ENCODE peak calls at places on chromosomes 3 and 15, in nine cellular contexts. N, R, Q, O, U, F, L, K and T are unnamed samples.

GRCh38 chr15:74830868-74831267 is 4.4 kb downstream of the CPLX3 start:
- DNase-seq in N (no peak), R (no peak), Q (no peak), O (no peak), U (no peak), F (no peak), L (peak), K (no peak), T (no peak)

GRCh38 chr3:69828817-69829216 is 89.6 kb downstream of the MITF start:
- DNase-seq in N (no peak), R (no peak), Q (no peak), O (no peak), U (no peak), F (no peak), L (no peak), K (no peak), T (no peak)

GRCh38 chr3:123338021-123338619 is 110.8 kb downstream of the ADCY5 start:
- DNase-seq in N (no peak), R (no peak), Q (no peak), O (no peak), U (no peak), F (no peak), L (no peak), K (no peak), T (peak)

GRCh38 chr15:92082217-92082843 is 228.8 kb downstream of the SLCO3A1 start:
- DNase-seq in N (peak), R (peak), Q (peak), O (peak), U (peak), F (peak), L (peak), K (peak), T (no peak)

GRCh38 chr15:59298255-59298856 is 74.3 kb downstream of the MYO1E start:
- DNase-seq in N (no peak), R (peak), Q (peak), O (no peak), U (no peak), F (peak), L (no peak), K (no peak), T (peak)

GRCh38 chr3:154085799-154086198 is 35.4 kb upstream of the ARHGEF26 start:
- DNase-seq in N (no peak), R (no peak), Q (no peak), O (no peak), U (no peak), F (no peak), L (no peak), K (no peak), T (no peak)

GRCh38 chr3:157533298-157533870 is 30.2 kb upstream of the VEPH1 start:
- DNase-seq in N (no peak), R (no peak), Q (peak), O (peak), U (no peak), F (peak), L (peak), K (no peak), T (no peak)

GRCh38 chr3:165549665-165550064 is 287.6 kb downstream of the BCHE start:
- DNase-seq in N (no peak), R (no peak), Q (no peak), O (no peak), U (no peak), F (no peak), L (no peak), K (no peak), T (no peak)

GRCh38 chr15:34987182-34987488 is 952 bp downstream of the ZNF770 start:
- DNase-seq in N (no peak), R (no peak), Q (no peak), O (no peak), U (no peak), F (no peak), L (no peak), K (no peak), T (no peak)

GRCh38 chr3:137332296-137332695 is 374.5 kb downstream of the IL20RB start:
- DNase-seq in N (no peak), R (no peak), Q (no peak), O (no peak), U (no peak), F (no peak), L (no peak), K (no peak), T (no peak)

GRCh38 chr3:31936661-31937060 is 44.4 kb downstream of the OSBPL10 start:
- DNase-seq in N (no peak), R (no peak), Q (peak), O (peak), U (no peak), F (peak), L (no peak), K (no peak), T (no peak)

GRCh38 chr15:51776952-51777574 is 25.7 kb downstream of the TMOD2 start:
- DNase-seq in N (peak), R (peak), Q (peak), O (peak), U (peak), F (peak), L (peak), K (peak), T (no peak)

GRCh38 chr15:78540135-78540954 is at the start of gene PSMA4:
- DNase-seq in N (peak), R (peak), Q (peak), O (peak), U (peak), F (peak), L (peak), K (peak), T (peak)
- TF ChIP-seq CTCF in N (no peak), R (peak), Q (no peak), O (peak), U (no peak), F (no peak), L (no peak), K (no peak), T (no peak)

GRCh38 chr15:26243382-26243781 is 380.3 kb upstream of the ATP10A start:
- DNase-seq in N (no peak), R (no peak), Q (no peak), O (no peak), U (no peak), F (no peak), L (no peak), K (no peak), T (no peak)

DNA sequence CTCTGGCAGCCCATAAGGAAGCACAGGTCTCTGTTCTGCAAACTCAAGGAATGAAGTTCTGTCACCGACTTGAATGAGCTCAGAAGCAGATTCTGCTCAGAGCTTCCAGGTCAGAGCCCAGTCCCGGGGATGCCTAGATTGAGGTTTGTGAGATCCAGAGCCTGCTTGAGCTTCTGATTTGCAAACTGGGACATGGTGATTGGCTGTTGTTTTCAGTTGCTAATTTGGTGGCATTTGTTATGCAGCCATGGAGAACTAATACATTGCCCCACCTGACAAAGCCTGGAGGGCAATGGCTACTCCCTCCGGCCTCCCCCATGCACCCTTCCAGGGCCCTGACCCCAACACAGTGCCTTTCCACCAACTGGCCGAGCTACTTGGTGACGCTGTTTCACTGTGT is 379.4 kb upstream of the ATP10A start:
- DNase-seq in N (no peak), R (no peak), Q (no peak), O (no peak), U (no peak), F (no peak), L (no peak), K (no peak), T (no peak)
- TF ChIP-seq CTCF in N (no peak), R (no peak), Q (no peak), O (no peak), U (no peak), F (no peak), L (no peak), K (no peak), T (no peak)

DNA sequence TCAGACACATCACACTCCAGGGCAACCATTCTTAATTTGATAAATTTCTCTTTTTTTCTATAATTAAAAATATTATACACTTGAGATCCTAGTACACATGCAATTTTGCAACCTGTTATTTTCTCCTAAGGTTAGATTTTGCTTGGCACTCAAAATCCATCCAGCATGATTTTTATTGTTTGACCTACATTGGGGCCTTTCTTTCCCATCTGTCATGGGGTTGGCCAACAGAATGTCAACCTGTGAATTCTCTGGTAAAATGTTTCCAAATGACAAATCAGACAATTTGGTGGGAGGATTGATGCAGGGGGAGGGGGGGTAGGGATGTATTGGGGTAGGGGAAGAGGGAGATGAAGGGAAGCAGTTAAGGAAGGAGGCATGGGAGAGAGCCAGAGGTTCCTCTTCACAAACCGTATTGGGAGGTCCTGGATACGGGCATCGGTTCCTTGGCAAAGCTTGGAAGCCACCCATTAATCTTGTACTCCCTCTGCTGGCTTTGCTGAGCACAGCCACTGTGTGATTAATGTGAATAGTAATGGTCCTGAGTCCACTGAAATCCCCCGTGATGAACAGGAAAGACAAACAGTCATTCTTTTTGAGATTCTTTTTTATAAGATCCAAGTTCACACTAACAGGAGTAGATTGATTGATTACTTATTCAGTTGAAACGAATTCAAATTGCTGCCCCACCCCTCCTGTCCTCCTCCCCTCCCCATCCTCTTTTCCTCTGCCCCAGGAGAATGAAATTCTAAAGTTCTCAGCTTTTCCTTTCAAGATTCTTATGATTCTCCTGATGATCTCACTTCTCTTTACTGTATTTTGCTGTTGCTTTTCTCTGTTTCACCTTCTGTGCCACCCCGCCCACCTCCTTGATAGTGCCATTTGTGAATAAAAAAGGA is 82.2 kb upstream of the SLC25A26 start:
- DNase-seq in N (peak), R (peak), Q (peak), O (peak), U (no peak), F (peak), L (peak), K (peak), T (no peak)
- TF ChIP-seq CTCF in N (peak), R (peak), Q (peak), O (peak), U (no peak), F (peak), L (peak), K (peak), T (peak)

DNA sequence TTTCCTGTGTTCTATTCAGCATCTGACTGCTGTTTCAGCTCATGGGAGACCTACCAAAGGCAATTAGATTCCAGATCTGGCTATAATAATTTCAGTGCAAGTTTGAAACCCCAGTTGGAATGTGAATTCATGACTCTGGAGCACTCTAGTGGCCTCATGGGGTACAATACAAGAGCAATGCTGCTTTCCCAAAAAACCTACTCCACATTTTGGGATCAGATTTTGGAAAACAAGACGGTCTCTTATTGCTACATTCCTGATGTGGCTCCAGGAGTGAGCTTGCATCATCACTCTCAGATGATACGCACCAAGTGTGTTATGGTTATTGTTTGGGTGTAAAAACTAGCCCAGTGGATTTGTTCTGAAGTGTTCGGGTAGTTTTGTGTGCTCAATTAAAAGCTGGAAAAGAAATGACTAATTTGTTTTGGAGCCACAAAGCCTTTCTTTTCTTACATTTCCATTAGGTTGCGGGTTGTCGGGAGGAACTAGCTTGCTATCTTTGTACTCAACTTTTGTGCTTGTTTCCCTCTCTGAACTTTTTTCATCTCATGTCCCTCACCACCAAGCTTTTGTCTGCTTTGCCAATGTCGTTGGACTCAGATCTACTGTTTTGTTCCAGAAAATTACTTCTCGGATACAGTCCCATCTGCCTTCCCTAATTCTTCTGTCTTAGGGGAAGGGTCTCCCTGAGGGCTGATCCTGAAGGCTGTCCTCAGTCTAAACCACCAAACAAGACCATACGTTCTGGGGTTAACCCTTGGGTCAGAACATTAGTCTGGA is 272.1 kb downstream of the BBX start:
- DNase-seq in N (no peak), R (no peak), Q (peak), O (no peak), U (no peak), F (no peak), L (peak), K (no peak), T (no peak)
- TF ChIP-seq CTCF in N (no peak), R (no peak), Q (peak), O (peak), U (no peak), F (peak), L (peak), K (peak), T (peak)

DNA sequence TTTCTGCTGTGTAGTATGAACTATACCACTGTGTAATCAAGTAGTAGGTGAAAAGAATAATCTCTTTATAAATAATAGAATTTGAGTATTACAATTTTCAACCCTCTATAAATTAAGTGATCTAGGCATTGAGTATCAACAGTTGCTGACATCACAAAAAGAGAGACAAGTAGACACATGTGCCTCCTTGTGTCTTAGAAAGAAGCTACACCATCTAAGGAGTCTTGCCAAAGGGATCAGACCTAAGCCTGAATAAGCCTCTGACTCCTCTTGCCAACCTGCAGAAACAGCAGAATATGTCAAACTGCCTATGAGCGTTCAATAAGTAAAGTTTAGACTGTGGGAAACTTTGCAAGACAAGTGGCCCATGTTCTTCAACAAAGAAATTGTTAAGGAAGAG is 5.8 kb upstream of the MTMR10 start:
- DNase-seq in N (no peak), R (no peak), Q (no peak), O (no peak), U (no peak), F (no peak), L (no peak), K (no peak), T (no peak)
- TF ChIP-seq CTCF in N (no peak), R (no peak), Q (no peak), O (no peak), U (no peak), F (no peak), L (no peak), K (no peak), T (no peak)

DNA sequence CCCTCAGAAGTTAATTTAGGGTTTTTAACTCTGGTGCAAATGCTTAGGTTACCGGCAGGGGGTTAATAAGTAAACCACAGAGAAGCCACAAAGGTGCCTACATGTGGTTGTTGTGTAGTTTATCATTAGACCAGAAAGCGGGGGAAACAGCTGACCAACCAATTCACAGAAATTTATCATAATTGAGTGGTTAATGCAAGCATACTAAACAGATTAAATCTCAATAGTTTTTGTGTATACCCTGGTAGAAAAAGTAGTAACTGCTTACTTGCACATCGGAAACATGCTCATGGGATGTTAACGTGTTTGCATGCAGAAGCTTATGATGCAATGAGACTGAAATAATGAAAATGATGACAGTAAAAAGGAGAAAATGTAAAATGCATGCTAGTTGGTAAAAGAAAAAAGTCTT is 316.0 kb downstream of the PTPRG start:
- DNase-seq in N (no peak), R (peak), Q (no peak), O (no peak), U (no peak), F (peak), L (peak), K (no peak), T (no peak)
- TF ChIP-seq CTCF in N (peak), R (no peak), Q (no peak), O (peak), U (no peak), F (no peak), L (peak), K (no peak), T (no peak)

GRCh38 chr3:71585891-71586809 is 2.6 kb upstream of the FOXP1 start:
- DNase-seq in N (no peak), R (peak), Q (peak), O (no peak), U (no peak), F (peak), L (peak), K (no peak), T (no peak)

GRCh38 chr3:71587958-71588357 is 4.4 kb upstream of the FOXP1 start:
- DNase-seq in N (no peak), R (no peak), Q (no peak), O (no peak), U (no peak), F (no peak), L (no peak), K (no peak), T (no peak)

GRCh38 chr3:71585126-71585525 is 1.6 kb upstream of the FOXP1 start:
- DNase-seq in N (no peak), R (no peak), Q (no peak), O (no peak), U (peak), F (peak), L (no peak), K (no peak), T (no peak)

GRCh38 chr3:71589132-71589531 is 5.6 kb upstream of the FOXP1 start:
- DNase-seq in N (no peak), R (no peak), Q (no peak), O (no peak), U (no peak), F (no peak), L (no peak), K (no peak), T (no peak)

GRCh38 chr3:71586810-71587242 is 3.3 kb upstream of the FOXP1 start:
- DNase-seq in N (no peak), R (no peak), Q (no peak), O (no peak), U (no peak), F (no peak), L (no peak), K (no peak), T (no peak)
- TF ChIP-seq CTCF in N (peak), R (no peak), Q (no peak), O (no peak), U (peak), F (no peak), L (no peak), K (no peak), T (peak)

GRCh38 chr3:44712455-44713075 is at the start of gene ZNF502:
- DNase-seq in N (peak), R (peak), Q (peak), O (peak), U (peak), F (peak), L (peak), K (peak), T (peak)
- TF ChIP-seq CTCF in N (no peak), R (peak), Q (peak), O (peak), U (peak), F (peak), L (peak), K (peak), T (peak)